ENCODE peak calls at places on chromosomes 6 and 20, in seven cellular contexts. X, P, Z, W, U, E and Q are unnamed samples.

GRCh38 chr6:131894735-131895424 is 56.3 kb downstream of the CCN2 start:
- DNase-seq in X (no peak), P (no peak), Z (no peak), W (no peak), U (no peak), E (no peak), Q (no peak)

GRCh38 chr6:69696273-69696672 is 100.5 kb downstream of the LMBRD1 start:
- DNase-seq in X (no peak), P (no peak), Z (no peak), W (peak), U (no peak), E (no peak), Q (no peak)

GRCh38 chr20:63737940-63738686 is 1.5 kb upstream of the SLC2A4RG start:
- DNase-seq in X (peak), P (peak), Z (no peak), W (no peak), U (no peak), E (no peak), Q (no peak)

GRCh38 chr6:88823998-88824397 is 139.4 kb downstream of the RNGTT start:
- DNase-seq in X (no peak), P (no peak), Z (no peak), W (peak), U (peak), E (peak), Q (no peak)

GRCh38 chr6:129709909-129710721 is at the start of gene ARHGAP18:
- DNase-seq in X (peak), P (peak), Z (peak), W (peak), U (peak), E (peak), Q (peak)

GRCh38 chr20:20014659-20015058 is 2.5 kb upstream of the NAA20 start:
- DNase-seq in X (no peak), P (peak), Z (no peak), W (no peak), U (no peak), E (no peak), Q (no peak)

GRCh38 chr6:31740397-31741223 is 805 bp downstream of the MSH5 start:
- DNase-seq in X (peak), P (peak), Z (no peak), W (no peak), U (no peak), E (no peak), Q (no peak)

GRCh38 chr6:167659016-167659415 is 167.7 kb upstream of the AFDN start:
- DNase-seq in X (no peak), P (no peak), Z (no peak), W (no peak), U (no peak), E (no peak), Q (no peak)

GRCh38 chr6:169571123-169571962 is 130.5 kb downstream of the WDR27 start:
- DNase-seq in X (no peak), P (no peak), Z (no peak), W (peak), U (no peak), E (no peak), Q (no peak)

GRCh38 chr6:141110486-141110885 is 1022.2 kb upstream of the GJE1 start:
- DNase-seq in X (no peak), P (peak), Z (no peak), W (peak), U (peak), E (no peak), Q (no peak)

GRCh38 chr6:82268301-82268846 is 20.8 kb upstream of the IBTK start:
- DNase-seq in X (no peak), P (no peak), Z (no peak), W (no peak), U (no peak), E (no peak), Q (no peak)

GRCh38 chr6:166490671-166491500 is 95.6 kb downstream of the RAMACL start:
- DNase-seq in X (no peak), P (no peak), Z (no peak), W (peak), U (no peak), E (peak), Q (no peak)

GRCh38 chr6:84762220-84762940 is 2.0 kb downstream of the TBX18 start:
- DNase-seq in X (peak), P (peak), Z (no peak), W (peak), U (no peak), E (no peak), Q (no peak)

GRCh38 chr6:1910621-1911407 is 301.1 kb downstream of the FOXC1 start:
- DNase-seq in X (no peak), P (no peak), Z (no peak), W (no peak), U (no peak), E (no peak), Q (no peak)

GRCh38 chr20:24783631-24784492 is 165.2 kb upstream of the CST7 start:
- DNase-seq in X (no peak), P (no peak), Z (no peak), W (no peak), U (no peak), E (no peak), Q (no peak)

GRCh38 chr6:105051941-105052471 is 95.1 kb downstream of the LIN28B start:
- DNase-seq in X (no peak), P (no peak), Z (no peak), W (no peak), U (peak), E (no peak), Q (no peak)

GRCh38 chr6:7672066-7673062 is 53.5 kb upstream of the BMP6 start:
- DNase-seq in X (no peak), P (no peak), Z (no peak), W (no peak), U (no peak), E (no peak), Q (no peak)

GRCh38 chr6:2848851-2849250 is 7.2 kb upstream of the SERPINB1 start:
- DNase-seq in X (no peak), P (no peak), Z (peak), W (no peak), U (no peak), E (no peak), Q (no peak)